ENCODE peak calls at places on chromosomes 11 and 22, in six cellular contexts. H is kidney epithelial cell, F is GM12865, S is omental fat pad, W is heart right ventricle, C is thyroid gland. V is an unnamed sample.

GRCh38 chr11:78474451-78474850 is 56.8 kb upstream of the GAB2 start:
- DNase-seq in H (no peak), F (no peak), S (no peak), W (no peak), C (no peak), V (no peak)

GRCh38 chr22:19728271-19728670 is 4.9 kb downstream of the GP1BB start:
- DNase-seq in H (no peak), F (no peak), S (no peak), W (no peak), C (no peak), V (no peak)

GRCh38 chr22:50269573-50270301 is 443 bp downstream of the MAPK11 start:
- DNase-seq in H (no peak), F (peak), S (no peak), W (peak), C (peak), V (peak)

GRCh38 chr11:16404781-16405180 is 48.4 kb upstream of the SOX6 start:
- DNase-seq in H (no peak), F (no peak), S (no peak), W (no peak), C (no peak), V (no peak)

GRCh38 chr11:10379433-10379832 is 74.6 kb downstream of the ADM start:
- DNase-seq in H (no peak), F (no peak), S (no peak), W (no peak), C (no peak), V (no peak)

GRCh38 chr11:67648796-67649613 is 1.5 kb downstream of the ACY3 start:
- DNase-seq in H (no peak), F (peak), S (no peak), W (no peak), C (no peak), V (no peak)

GRCh38 chr11:65928667-65929066 is 9.4 kb downstream of the DRAP1 start:
- DNase-seq in H (no peak), F (peak), S (no peak), W (no peak), C (no peak), V (no peak)

GRCh38 chr22:24697141-24697540 is 77.4 kb downstream of the PIWIL3 start:
- DNase-seq in H (no peak), F (no peak), S (no peak), W (no peak), C (no peak), V (no peak)

GRCh38 chr22:24310969-24311368 is 40.3 kb downstream of the SPECC1L start:
- DNase-seq in H (no peak), F (no peak), S (no peak), W (no peak), C (no peak), V (no peak)

GRCh38 chr22:50399751-50400331 is 56.7 kb downstream of the PPP6R2 start:
- DNase-seq in H (no peak), F (peak), S (no peak), W (peak), C (peak), V (peak)

GRCh38 chr22:20903093-20903492 is 14.1 kb upstream of the CRKL start:
- DNase-seq in H (no peak), F (no peak), S (no peak), W (no peak), C (no peak), V (no peak)

GRCh38 chr11:61546663-61547062 is 34.2 kb downstream of the SYT7 start:
- DNase-seq in H (no peak), F (no peak), S (no peak), W (no peak), C (no peak), V (no peak)

GRCh38 chr22:35045451-35045850 is 20.5 kb upstream of the ISX start:
- DNase-seq in H (no peak), F (peak), S (no peak), W (no peak), C (no peak), V (no peak)

GRCh38 chr11:83249972-83250593 is 36.1 kb downstream of the CCDC90B start:
- DNase-seq in H (peak), F (peak), S (no peak), W (no peak), C (no peak), V (no peak)

GRCh38 chr11:81039916-81040530 is 1599.2 kb upstream of the TENM4 start:
- DNase-seq in H (no peak), F (no peak), S (no peak), W (no peak), C (no peak), V (no peak)

GRCh38 chr11:115930276-115930675 is 426.1 kb upstream of the CADM1 start:
- DNase-seq in H (peak), F (peak), S (no peak), W (no peak), C (no peak), V (no peak)

GRCh38 chr11:2280208-2280607 is 9.8 kb upstream of the ASCL2 start:
- DNase-seq in H (no peak), F (no peak), S (no peak), W (no peak), C (no peak), V (no peak)

GRCh38 chr11:606245-606644 is 9.5 kb downstream of the IRF7 start:
- DNase-seq in H (peak), F (no peak), S (no peak), W (peak), C (peak), V (no peak)

GRCh38 chr11:102614485-102614884 is 10.6 kb downstream of the MMP20 start:
- DNase-seq in H (no peak), F (no peak), S (no peak), W (no peak), C (no peak), V (no peak)

GRCh38 chr11:131998020-131998419 is 627.6 kb downstream of the NTM start:
- DNase-seq in H (no peak), F (no peak), S (no peak), W (no peak), C (no peak), V (no peak)

GRCh38 chr11:12942157-12942556 is 67.0 kb upstream of the RASSF10 start:
- DNase-seq in H (no peak), F (peak), S (no peak), W (no peak), C (no peak), V (no peak)
- TF ChIP-seq CTCF in H (no peak), F (no peak), S (no peak), W (no peak), C (no peak), V (no peak)

DNA sequence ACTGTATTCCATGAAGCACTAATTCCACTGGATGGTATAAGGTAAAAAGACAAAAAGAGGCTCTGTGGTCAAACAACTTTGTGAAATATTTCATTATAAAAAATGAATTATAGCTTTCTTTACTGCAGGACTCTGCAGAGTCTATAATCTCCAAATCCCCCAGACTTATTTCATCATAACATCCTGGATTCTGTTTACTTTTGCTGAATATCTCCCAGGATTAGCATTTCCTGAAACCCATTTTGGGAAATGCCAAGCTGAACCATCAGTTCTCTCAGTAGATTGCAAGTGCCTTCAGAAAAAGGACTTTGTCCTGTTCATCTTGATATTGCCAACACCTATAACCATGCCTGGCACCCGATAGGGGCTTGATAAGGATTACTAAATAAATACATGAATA is 7.9 kb downstream of the PAMR1 start:
- DNase-seq in H (no peak), F (no peak), S (no peak), W (no peak), C (no peak), V (no peak)
- TF ChIP-seq CTCF in H (no peak), F (no peak), S (no peak), W (no peak), C (no peak), V (no peak)

GRCh38 chr11:116980136-116980793 is 118.0 kb downstream of the SIK3 start:
- DNase-seq in H (no peak), F (peak), S (no peak), W (no peak), C (peak), V (no peak)
- TF ChIP-seq CTCF in H (no peak), F (no peak), S (no peak), W (no peak), C (no peak), V (no peak)

GRCh38 chr11:111944139-111944538 is 7.0 kb downstream of the DIXDC1 start:
- DNase-seq in H (no peak), F (no peak), S (no peak), W (no peak), C (no peak), V (no peak)
- TF ChIP-seq CTCF in H (no peak), F (no peak), S (no peak), W (no peak), C (no peak), V (no peak)

DNA sequence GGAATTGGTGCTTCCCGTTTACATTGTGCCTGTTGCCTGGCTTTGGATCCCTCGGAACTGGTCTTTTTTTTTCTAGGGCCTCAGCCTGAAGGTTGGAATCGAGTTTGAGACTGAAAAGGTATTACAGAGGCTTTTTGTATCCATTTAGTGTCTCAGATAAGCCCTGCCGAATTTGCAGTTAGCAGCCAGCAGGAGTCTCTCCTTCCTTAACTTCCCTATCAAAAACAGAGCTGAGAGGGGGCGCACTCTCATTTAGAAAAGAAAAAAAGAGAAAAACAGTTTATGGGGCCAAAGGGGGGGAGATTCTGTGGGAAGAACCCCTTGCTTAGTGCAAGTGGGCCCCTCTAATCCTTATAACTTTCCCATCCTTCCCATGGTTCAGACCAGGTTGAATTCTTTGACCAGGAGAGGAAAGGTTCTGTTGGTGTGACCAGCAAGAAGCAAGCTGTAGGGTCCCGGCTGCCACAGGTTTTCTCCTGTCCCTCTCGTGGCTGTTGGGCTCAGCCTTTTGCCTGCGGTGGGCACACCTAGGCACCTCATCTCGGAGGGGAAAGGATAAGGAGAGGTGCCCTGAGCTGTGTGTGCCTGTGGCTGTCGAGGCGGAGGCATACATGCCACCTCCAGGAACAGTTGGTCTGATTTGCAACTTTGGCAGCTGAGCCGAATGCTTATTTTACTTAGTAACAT is 565.1 kb upstream of the CNTN5 start:
- DNase-seq in H (no peak), F (no peak), S (no peak), W (no peak), C (no peak), V (no peak)
- TF ChIP-seq CTCF in H (peak), F (no peak), S (no peak), W (no peak), C (no peak), V (peak)

V was measured in WERI-Rb-1.